ENCODE peak calls at places on chromosomes 13 and 19, in four cellular contexts. S is HepG2, Q is K562, X is GM12878. Y is an unnamed sample.

GRCh38 chr19:39190768-39191167 is 6.0 kb upstream of the NCCRP1 start:
- DNase-seq in Q (no peak), S (no peak), X (no peak), Y (no peak)

GRCh38 chr19:13220847-13221246 is 70.6 kb downstream of the IER2 start:
- DNase-seq in X (no peak), S (no peak), Q (no peak), Y (no peak)

GRCh38 chr19:42132030-42132628 is at the start of gene POU2F2:
- DNase-seq in Q (peak), X (peak), S (no peak), Y (peak)

GRCh38 chr13:30026093-30026492 is 175.7 kb upstream of the UBL3 start:
- DNase-seq in X (no peak), Q (no peak), S (no peak), Y (no peak)

GRCh38 chr13:57632276-57633140 is 964 bp downstream of the PCDH17 start:
- DNase-seq in S (no peak), Q (no peak), X (no peak), Y (peak)

GRCh38 chr19:24159707-24160106 is 72.7 kb downstream of the ZNF254 start:
- DNase-seq in S (peak), X (no peak), Q (peak), Y (no peak)

GRCh38 chr19:38210458-38210987 is 13.5 kb downstream of the DPF1 start:
- DNase-seq in Q (no peak), S (no peak), X (no peak), Y (peak)

GRCh38 chr13:25928941-25929505 is 122.8 kb downstream of the SHISA2 start:
- DNase-seq in Q (no peak), S (no peak), X (no peak), Y (no peak)

GRCh38 chr13:32039056-32039455 is 7.5 kb downstream of the FRY start:
- DNase-seq in Q (no peak), S (no peak), X (no peak), Y (no peak)

GRCh38 chr19:38362076-38362945 is 12.1 kb upstream of the PSMD8 start:
- DNase-seq in Q (peak), X (no peak), S (peak), Y (peak)

GRCh38 chr19:46413262-46414031 is at the start of gene CCDC8:
- DNase-seq in Q (peak), S (no peak), X (no peak), Y (peak)

GRCh38 chr13:19860884-19861655 is 2.4 kb downstream of the ZMYM5 start:
- DNase-seq in X (no peak), Q (no peak), S (peak), Y (no peak)

GRCh38 chr13:29496241-29496712 is 99.2 kb downstream of the SLC7A1 start:
- DNase-seq in S (no peak), Q (no peak), X (no peak), Y (no peak)

GRCh38 chr13:37192986-37193385 is 87.5 kb upstream of the CSNK1A1L start:
- DNase-seq in S (no peak), Q (no peak), X (no peak), Y (no peak)

GRCh38 chr19:35556846-35557538 is 6.5 kb downstream of the ATP4A start:
- DNase-seq in X (no peak), S (no peak), Q (no peak), Y (no peak)

GRCh38 chr13:27007166-27007565 is 164.4 kb downstream of the USP12 start:
- DNase-seq in Q (no peak), X (no peak), S (no peak), Y (no peak)

GRCh38 chr13:46377554-46377953 is 9.5 kb downstream of the RUBCNL start:
- DNase-seq in X (no peak), Q (no peak), S (no peak), Y (no peak)

GRCh38 chr13:79802389-79803140 is 321.6 kb downstream of the NDFIP2 start:
- DNase-seq in Q (no peak), S (no peak), X (no peak), Y (no peak)

GRCh38 chr13:20461481-20461859 is 64.2 kb downstream of the CRYL1 start:
- DNase-seq in Q (no peak), X (no peak), S (no peak), Y (no peak)

GRCh38 chr13:100921139-100921538 is 246.5 kb upstream of the TMTC4 start:
- DNase-seq in X (no peak), S (no peak), Q (no peak), Y (no peak)

GRCh38 chr19:18401580-18402112 is 4.2 kb upstream of the LRRC25 start:
- DNase-seq in Q (peak), X (no peak), S (peak), Y (no peak)

GRCh38 chr19:4425531-4425930 is 23.1 kb downstream of the CHAF1A start:
- DNase-seq in S (no peak), X (no peak), Q (no peak), Y (no peak)

GRCh38 chr19:7925171-7925837 is 631 bp downstream of the CTXN1 start:
- DNase-seq in Q (peak), X (no peak), S (peak), Y (peak)

GRCh38 chr13:43694265-43694664 is 92.5 kb downstream of the ENOX1 start:
- DNase-seq in X (no peak), Q (no peak), S (no peak), Y (no peak)

GRCh38 chr19:39165857-39166256 is 30.9 kb upstream of the NCCRP1 start:
- DNase-seq in Q (no peak), S (no peak), X (no peak), Y (no peak)

GRCh38 chr13:72953391-72953960 is 105.3 kb upstream of the KLF5 start:
- DNase-seq in S (no peak), X (no peak), Q (no peak), Y (no peak)

GRCh38 chr19:40745402-40745780 is 4.9 kb downstream of the ACTMAP start:
- DNase-seq in Q (no peak), S (peak), X (no peak), Y (no peak)

GRCh38 chr13:34044041-34044440 is 226.1 kb downstream of the RFC3 start:
- DNase-seq in X (no peak), Q (no peak), S (no peak), Y (no peak)

GRCh38 chr13:34048652-34049051 is 230.7 kb downstream of the RFC3 start:
- DNase-seq in S (no peak), X (no peak), Q (no peak), Y (no peak)

GRCh38 chr13:34040863-34041262 is 222.9 kb downstream of the RFC3 start:
- DNase-seq in Q (no peak), S (no peak), X (no peak), Y (no peak)

GRCh38 chr13:34046457-34046856 is 228.5 kb downstream of the RFC3 start:
- DNase-seq in X (no peak), S (no peak), Q (no peak), Y (no peak)

GRCh38 chr13:34044660-34045080 is 226.7 kb downstream of the RFC3 start:
- DNase-seq in X (no peak), Q (no peak), S (no peak), Y (no peak)
- TF ChIP-seq CREM in X (no peak), Q (no peak), S (no peak), Y (no peak)

DNA sequence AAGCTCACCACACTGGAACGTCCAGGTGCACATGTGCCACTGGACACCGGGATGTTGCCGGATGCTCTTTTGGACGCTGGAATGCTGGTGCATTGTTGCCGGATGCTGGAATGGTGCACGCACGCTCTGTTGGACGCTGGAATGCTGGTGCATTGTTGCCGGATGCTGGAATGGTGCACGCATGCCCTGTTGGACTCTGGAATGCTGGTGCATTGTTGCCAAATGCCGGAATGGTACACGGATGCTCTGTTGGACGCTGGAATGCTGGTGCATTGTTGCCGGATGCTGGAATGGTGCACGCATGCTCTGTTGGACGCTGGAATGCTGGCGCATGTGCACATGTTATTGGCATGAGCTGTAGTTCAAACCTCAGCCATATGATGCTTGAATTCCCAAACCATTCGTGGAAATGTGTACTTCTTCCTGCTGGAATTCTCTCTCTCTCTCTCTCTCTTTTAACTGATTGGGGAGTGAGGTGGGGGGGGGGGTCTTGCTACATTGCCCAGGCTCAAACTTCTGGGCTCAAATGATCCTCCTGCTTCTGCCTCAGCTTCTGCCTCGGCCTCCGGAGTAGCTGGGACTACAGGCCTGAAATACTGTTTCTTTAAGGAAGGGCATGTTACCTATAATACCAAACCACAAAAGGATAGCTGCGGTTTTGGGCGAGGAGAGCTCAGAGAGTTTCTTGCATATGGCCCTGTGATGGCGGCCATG is 1.2 kb upstream of the MCF2L start:
- DNase-seq in S (no peak), Q (no peak), X (no peak), Y (no peak)
- TF ChIP-seq SP1 in S (no peak), Q (no peak), X (no peak), Y (no peak)

GRCh38 chr13:112328936-112329335 is 47.2 kb upstream of the SPACA7 start:
- DNase-seq in X (no peak), S (no peak), Q (no peak), Y (no peak)

GRCh38 chr13:112330479-112331407 is 45.4 kb upstream of the SPACA7 start:
- DNase-seq in Q (no peak), S (no peak), X (no peak), Y (no peak)

GRCh38 chr13:112329376-112329775 is 46.8 kb upstream of the SPACA7 start:
- DNase-seq in X (no peak), S (no peak), Q (no peak), Y (no peak)

GRCh38 chr13:112331675-112332074 is 44.5 kb upstream of the SPACA7 start:
- DNase-seq in S (no peak), Q (no peak), X (no peak), Y (no peak)

DNA sequence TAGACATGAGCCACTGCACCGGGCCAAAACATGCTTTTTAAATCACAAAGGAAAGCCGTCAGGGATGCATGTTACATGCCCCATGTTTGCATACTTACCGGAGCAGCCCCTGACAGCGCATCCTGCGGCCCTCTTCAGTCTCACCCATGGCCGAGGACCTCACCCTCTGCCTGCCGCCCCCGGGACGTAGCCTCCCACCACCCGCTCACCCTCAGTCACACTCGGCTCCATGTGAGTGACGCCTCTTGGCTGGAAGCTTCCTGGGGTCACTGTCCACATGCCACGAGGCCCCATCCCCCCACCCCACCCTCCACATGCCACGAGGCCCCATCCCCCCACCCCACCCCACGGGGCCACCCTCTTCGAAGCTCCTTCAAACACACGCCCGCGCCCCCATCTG is 46.1 kb upstream of the SPACA7 start:
- DNase-seq in Q (no peak), S (no peak), X (no peak), Y (no peak)
- TF ChIP-seq CREM in Q (no peak), S (no peak), X (no peak), Y (no peak)

GRCh38 chr13:84405286-84405685 is 523.0 kb upstream of the SLITRK1 start:
- DNase-seq in X (no peak), Q (no peak), S (no peak), Y (no peak)
- TF ChIP-seq SP1 in X (no peak), Q (no peak), S (no peak), Y (no peak)

DNA sequence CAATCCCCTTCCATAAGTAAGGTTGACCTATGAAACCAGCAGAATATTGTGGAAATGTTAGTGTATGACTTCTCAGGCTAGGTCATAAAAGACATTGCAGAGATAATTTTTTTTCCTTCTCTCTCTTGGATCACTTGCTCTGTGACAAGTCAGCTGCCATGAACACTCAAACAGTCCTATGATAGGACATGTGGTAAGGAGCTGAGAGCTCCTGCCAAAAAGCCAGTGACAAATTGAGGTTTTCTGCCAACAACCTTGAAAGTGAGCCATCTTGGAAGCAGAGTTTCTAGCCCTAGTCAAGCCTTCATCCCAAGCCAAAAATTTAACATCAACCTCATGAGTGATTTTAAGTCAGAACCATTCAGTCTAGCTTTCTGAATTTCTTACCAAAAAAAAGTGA is 270.9 kb upstream of the NBEA start:
- DNase-seq in X (no peak), S (no peak), Q (no peak), Y (no peak)
- TF ChIP-seq CREM in X (no peak), S (no peak), Q (no peak), Y (no peak)

GRCh38 chr13:97340399-97340798 is 93.6 kb upstream of the RAP2A start:
- DNase-seq in Q (no peak), S (no peak), X (no peak), Y (no peak)

GRCh38 chr13:97339989-97340361 is 94.0 kb upstream of the RAP2A start:
- DNase-seq in Q (no peak), X (no peak), S (no peak), Y (no peak)

GRCh38 chr13:97337985-97338384 is 96.0 kb upstream of the RAP2A start:
- DNase-seq in S (no peak), Q (no peak), X (no peak), Y (no peak)

GRCh38 chr13:97339019-97339988 is 94.7 kb upstream of the RAP2A start:
- DNase-seq in S (no peak), X (no peak), Q (no peak), Y (no peak)

GRCh38 chr13:97338571-97338970 is 95.4 kb upstream of the RAP2A start:
- DNase-seq in X (no peak), S (no peak), Q (no peak), Y (no peak)
- TF ChIP-seq SP1 in X (no peak), S (no peak), Q (no peak), Y (no peak)

GRCh38 chr19:6610934-6611370 is 20.0 kb upstream of the CD70 start:
- DNase-seq in Q (no peak), X (no peak), S (no peak), Y (no peak)
- TF ChIP-seq CREM in Q (no peak), X (no peak), S (no peak), Y (no peak)

Y was measured in WTC11.